ENCODE peak calls at places on chromosomes 16 and 17, in six cellular contexts. O is GM23248, I is HCT116, M is MM.1S, C is neural progenitor cell, N is SK-N-SH. U is an unnamed sample.

GRCh38 chr17:74946641-74947040 is 10.9 kb downstream of the OTOP3 start:
- DNase-seq in O (no peak), I (no peak), M (no peak), C (no peak), N (no peak), U (no peak)

GRCh38 chr16:52677487-52677886 is 130.5 kb upstream of the TOX3 start:
- DNase-seq in O (no peak), I (no peak), M (no peak), C (no peak), N (no peak), U (no peak)

GRCh38 chr16:51767564-51767963 is 616.5 kb upstream of the SALL1 start:
- DNase-seq in O (no peak), I (no peak), M (no peak), C (no peak), N (peak), U (no peak)

GRCh38 chr17:41382396-41382795 is 290 bp upstream of the KRT34 start:
- DNase-seq in O (peak), I (no peak), M (no peak), C (no peak), N (no peak), U (no peak)

GRCh38 chr17:4711671-4712111 is 1.3 kb downstream of the ARRB2 start:
- DNase-seq in O (no peak), I (no peak), M (no peak), C (no peak), N (no peak), U (no peak)

GRCh38 chr17:37389160-37389559 is 13.4 kb downstream of the C17orf78 start:
- DNase-seq in O (no peak), I (no peak), M (no peak), C (no peak), N (no peak), U (no peak)

GRCh38 chr16:70454221-70455034 is at the start of gene FCSK:
- DNase-seq in O (peak), I (peak), M (peak), C (peak), N (peak), U (peak)

GRCh38 chr17:1650731-1651558 is 1.3 kb upstream of the RILP start:
- DNase-seq in O (no peak), I (no peak), M (peak), C (no peak), N (no peak), U (no peak)

GRCh38 chr17:2054740-2055493 is at the start of gene HIC1:
- DNase-seq in O (peak), I (no peak), M (peak), C (peak), N (peak), U (peak)

GRCh38 chr16:78237856-78238255 is 138.4 kb downstream of the WWOX start:
- DNase-seq in O (no peak), I (no peak), M (no peak), C (no peak), N (no peak), U (no peak)

GRCh38 chr16:5309946-5310611 is 212.5 kb upstream of the EEF2KMT start:
- DNase-seq in O (no peak), I (no peak), M (no peak), C (no peak), N (no peak), U (no peak)

GRCh38 chr17:63698886-63699637 is 863 bp downstream of the LIMD2 start:
- DNase-seq in O (peak), I (no peak), M (peak), C (peak), N (no peak), U (peak)

GRCh38 chr16:64412578-64413280 is 709.1 kb downstream of the CDH11 start:
- DNase-seq in O (peak), I (no peak), M (no peak), C (no peak), N (no peak), U (peak)

GRCh38 chr16:70610273-70611223 is 35.8 kb upstream of the IL34 start:
- DNase-seq in O (no peak), I (no peak), M (no peak), C (no peak), N (no peak), U (no peak)

GRCh38 chr17:79005063-79005861 is 4.3 kb downstream of the CANT1 start:
- DNase-seq in O (no peak), I (no peak), M (no peak), C (no peak), N (no peak), U (peak)

GRCh38 chr16:13148836-13149235 is 247.4 kb downstream of the SHISA9 start:
- DNase-seq in O (no peak), I (no peak), M (no peak), C (no peak), N (no peak), U (no peak)

GRCh38 chr16:51651061-51651466 is 500.0 kb upstream of the SALL1 start:
- DNase-seq in O (no peak), I (no peak), M (no peak), C (peak), N (peak), U (no peak)

GRCh38 chr17:58694302-58694701 is 1.9 kb downstream of the RAD51C start:
- DNase-seq in O (no peak), I (no peak), M (no peak), C (no peak), N (no peak), U (peak)

GRCh38 chr17:61393904-61394629 is 5.6 kb upstream of the TBX2 start:
- DNase-seq in O (peak), I (no peak), M (no peak), C (peak), N (peak), U (no peak)

GRCh38 chr17:233473-233941 is 52.1 kb upstream of the DOC2B start:
- DNase-seq in O (no peak), I (no peak), M (peak), C (no peak), N (no peak), U (no peak)

GRCh38 chr16:86499889-86500707 is 10.2 kb upstream of the FOXF1 start:
- DNase-seq in O (no peak), I (no peak), M (no peak), C (peak), N (no peak), U (no peak)

GRCh38 chr16:11779074-11779473 is 18.0 kb downstream of the ZC3H7A start:
- DNase-seq in O (no peak), I (no peak), M (no peak), C (no peak), N (no peak), U (no peak)

GRCh38 chr16:11784048-11784780 is 12.8 kb downstream of the ZC3H7A start:
- DNase-seq in O (no peak), I (no peak), M (no peak), C (no peak), N (no peak), U (no peak)

GRCh38 chr16:11780988-11781680 is 15.9 kb downstream of the ZC3H7A start:
- DNase-seq in O (no peak), I (no peak), M (no peak), C (no peak), N (peak), U (no peak)

GRCh38 chr16:11781773-11782172 is 15.3 kb downstream of the ZC3H7A start:
- DNase-seq in O (no peak), I (no peak), M (no peak), C (no peak), N (peak), U (no peak)

DNA sequence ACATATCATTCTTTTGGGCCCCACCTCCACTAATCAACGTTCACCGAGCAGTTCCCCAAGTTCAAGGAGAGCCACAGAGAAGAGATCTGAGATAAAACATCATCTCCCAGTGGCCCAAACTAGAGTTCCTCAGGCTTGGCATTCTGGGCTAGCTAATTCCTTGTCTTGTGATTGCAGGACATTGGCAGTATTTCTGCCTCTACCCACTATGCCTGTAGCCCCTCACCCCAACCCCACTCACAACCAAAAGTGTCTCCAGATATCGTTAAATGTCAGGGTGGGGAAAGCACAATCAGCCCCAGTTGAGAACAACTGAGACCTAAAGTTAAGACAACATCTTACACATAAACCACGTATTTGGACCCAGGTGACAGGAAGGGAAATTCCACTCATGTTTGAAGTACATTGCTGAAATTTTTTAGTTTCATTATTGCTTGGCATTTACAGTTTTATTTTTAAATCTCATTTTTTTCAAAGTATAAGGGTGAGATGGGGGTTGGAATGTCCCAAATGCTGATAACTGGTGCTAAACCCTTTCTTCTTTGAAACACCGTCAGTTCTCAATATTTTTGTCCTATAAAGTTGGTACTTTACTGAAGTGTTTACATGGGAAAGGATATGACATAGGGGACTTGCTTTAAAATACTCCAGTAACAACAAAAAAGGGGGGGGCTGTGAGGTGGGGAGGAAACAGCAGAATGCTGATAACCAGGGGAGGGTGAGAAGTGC is 13.6 kb downstream of the ZC3H7A start:
- DNase-seq in O (peak), I (no peak), M (peak), C (no peak), N (no peak), U (peak)
- H3K9ac ChIP-seq in O (peak), I (no peak), M (peak), C (no peak), N (peak), U (peak)

GRCh38 chr16:83586036-83586810 is 221.6 kb upstream of the HSBP1 start:
- DNase-seq in O (no peak), I (no peak), M (no peak), C (peak), N (no peak), U (no peak)
- TF ChIP-seq EZH2phosphoT487 in O (no peak), I (no peak), M (no peak), C (no peak), N (no peak), U (no peak)

DNA sequence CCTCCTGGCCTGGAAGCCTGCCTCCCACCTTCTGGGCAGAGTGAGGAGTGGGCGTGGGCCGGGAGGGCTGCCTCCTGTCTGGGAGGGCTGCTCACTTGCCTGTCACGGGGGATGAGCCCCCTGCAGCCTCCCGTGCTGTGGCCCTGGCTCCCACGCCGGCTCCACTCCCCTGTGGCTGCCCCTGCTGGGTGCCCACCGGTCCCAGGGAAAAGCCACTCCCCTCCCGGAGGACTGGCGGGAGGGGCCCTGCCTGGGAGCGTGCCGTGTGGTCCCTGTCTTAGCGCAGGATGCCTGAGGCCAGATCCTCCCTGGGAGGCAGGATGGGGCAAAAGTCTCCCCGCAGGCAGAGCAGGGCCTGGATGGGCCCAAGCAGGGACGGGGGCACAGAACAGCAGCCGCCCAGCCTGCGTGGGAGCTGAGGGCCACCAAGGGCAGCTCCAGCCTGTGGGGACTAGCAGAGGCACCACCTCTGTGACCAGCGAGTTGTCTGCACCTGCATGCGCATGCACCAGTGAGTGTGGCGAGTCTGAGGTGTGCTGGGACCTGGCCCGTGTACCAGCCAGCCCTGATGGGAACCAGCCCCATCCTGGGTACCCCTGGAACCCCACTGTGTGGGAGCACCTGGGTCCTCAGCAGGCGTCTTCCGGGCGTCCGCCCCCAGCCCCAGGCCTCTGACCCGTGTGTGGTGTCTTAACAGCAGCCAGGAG is 339.9 kb downstream of the SEC14L1 start:
- DNase-seq in O (no peak), I (no peak), M (peak), C (peak), N (peak), U (no peak)
- H3K27ac ChIP-seq in O (no peak), I (no peak), M (no peak), C (peak), N (peak), U (no peak)

GRCh38 chr17:65489413-65490170 is 71.9 kb downstream of the AXIN2 start:
- DNase-seq in O (no peak), I (no peak), M (no peak), C (no peak), N (no peak), U (no peak)

GRCh38 chr17:65496801-65497200 is 64.6 kb downstream of the AXIN2 start:
- DNase-seq in O (no peak), I (no peak), M (no peak), C (no peak), N (no peak), U (no peak)

GRCh38 chr17:65498831-65499230 is 62.6 kb downstream of the AXIN2 start:
- DNase-seq in O (no peak), I (no peak), M (no peak), C (peak), N (no peak), U (no peak)

GRCh38 chr17:65495255-65496060 is 66.0 kb downstream of the AXIN2 start:
- DNase-seq in O (no peak), I (peak), M (peak), C (peak), N (no peak), U (no peak)
- H3K9ac ChIP-seq in O (no peak), I (no peak), M (no peak), C (no peak), N (no peak), U (no peak)

GRCh38 chr16:73058221-73058615 is 10.3 kb upstream of the ZFHX3 start:
- DNase-seq in O (peak), I (no peak), M (peak), C (no peak), N (peak), U (no peak)

GRCh38 chr16:73060216-73060615 is 12.3 kb upstream of the ZFHX3 start:
- DNase-seq in O (no peak), I (no peak), M (no peak), C (no peak), N (peak), U (no peak)

GRCh38 chr16:73059779-73060178 is 11.9 kb upstream of the ZFHX3 start:
- DNase-seq in O (no peak), I (no peak), M (no peak), C (no peak), N (no peak), U (no peak)

GRCh38 chr16:73057369-73058210 is 9.7 kb upstream of the ZFHX3 start:
- DNase-seq in O (peak), I (no peak), M (peak), C (peak), N (peak), U (no peak)

DNA sequence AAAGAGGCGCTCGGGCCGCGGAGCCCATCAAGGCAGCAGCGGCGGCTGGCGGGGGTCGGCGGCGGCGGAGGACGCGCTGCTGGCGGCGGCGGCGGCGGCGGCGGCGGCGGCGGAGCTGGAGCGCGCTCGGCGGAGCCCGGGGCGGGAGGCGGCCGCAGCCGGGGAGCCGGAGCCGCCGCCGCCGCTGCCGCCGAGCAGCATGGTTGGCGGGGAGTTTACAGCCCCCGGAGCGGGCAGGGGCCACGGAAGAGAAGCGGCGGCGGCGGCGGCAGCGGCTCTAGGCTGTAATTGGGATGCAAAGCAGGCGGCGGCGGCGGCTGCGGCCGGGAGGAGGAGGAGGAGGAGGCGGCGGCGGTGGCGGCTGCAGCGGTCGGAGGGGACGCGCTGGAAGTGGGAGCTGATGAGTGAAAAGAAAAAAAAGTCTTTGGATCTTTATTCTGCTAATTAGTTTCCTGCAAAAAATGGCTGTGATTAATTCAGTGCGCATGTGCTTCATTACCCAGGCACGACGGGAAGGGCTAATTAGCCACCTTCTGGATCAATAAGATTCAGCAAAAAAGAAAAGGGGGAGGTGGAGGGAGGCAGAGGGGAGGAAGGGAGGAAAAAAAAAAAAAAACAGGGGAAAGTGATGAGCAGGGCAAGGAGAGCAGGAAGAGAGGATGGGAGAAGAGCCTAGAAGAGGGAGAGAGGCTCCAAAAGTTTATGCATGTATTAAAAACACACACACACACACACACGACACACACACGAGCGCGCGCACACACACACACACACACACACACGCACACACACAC is 10.9 kb upstream of the ZFHX3 start:
- DNase-seq in O (peak), I (peak), M (peak), C (peak), N (peak), U (peak)
- TF ChIP-seq EZH2phosphoT487 in O (no peak), I (no peak), M (no peak), C (no peak), N (no peak), U (no peak)

DNA sequence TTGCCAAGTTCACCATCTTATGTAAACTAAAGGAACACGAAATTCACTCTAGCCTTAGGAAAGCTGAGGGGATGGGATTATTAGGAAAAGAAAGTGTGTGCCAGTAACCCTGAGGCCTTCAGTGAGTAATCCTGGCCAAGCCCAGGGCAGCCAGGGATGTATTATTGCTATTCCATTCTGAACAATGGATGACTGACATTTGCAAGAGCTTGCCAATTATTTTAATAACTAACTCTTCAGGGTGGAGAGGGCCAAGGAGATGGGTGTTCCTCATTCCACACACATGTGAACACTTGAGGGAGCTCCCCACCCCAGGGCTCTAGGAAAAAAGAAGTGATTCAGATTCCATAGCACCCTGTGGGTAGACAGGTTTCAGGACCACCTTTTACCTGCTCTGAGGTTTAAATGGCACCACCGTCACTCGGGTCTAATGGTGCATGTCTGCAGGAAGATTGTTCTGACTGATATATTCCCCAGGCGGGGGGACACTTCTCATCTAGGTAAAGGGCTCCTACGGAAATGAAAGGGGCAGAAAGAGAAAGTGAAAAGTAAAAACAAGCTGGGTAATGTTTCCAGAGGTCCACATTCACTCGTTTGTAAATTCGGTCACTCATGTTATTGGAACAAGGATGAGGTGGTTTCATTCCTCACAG is 41.5 kb downstream of the TK2 start:
- DNase-seq in O (peak), I (no peak), M (no peak), C (no peak), N (no peak), U (peak)
- H3K27ac ChIP-seq in O (no peak), I (no peak), M (no peak), C (no peak), N (no peak), U (peak)

U was measured in PC-3.